ENCODE peak calls at places on chromosomes 2 and 18, in five cellular contexts. Z, F, C, M and Q are unnamed samples.

GRCh38 chr18:57440331-57441101 is 5.3 kb downstream of the ONECUT2 start:
- DNase-seq in Z (no peak), F (no peak), C (no peak), M (no peak), Q (no peak)

GRCh38 chr2:191384829-191385228 is 139.6 kb downstream of the MYO1B start:
- DNase-seq in Z (no peak), F (no peak), C (no peak), M (no peak), Q (no peak)

GRCh38 chr2:168738057-168738456 is 64.4 kb upstream of the NOSTRIN start:
- DNase-seq in Z (peak; percentile 62), F (no peak), C (no peak), M (no peak), Q (no peak)

GRCh38 chr2:43073373-43073772 is 153.0 kb downstream of the ZFP36L2 start:
- DNase-seq in Z (peak; percentile 80), F (peak; percentile 62), C (no peak), M (no peak), Q (peak; percentile 95)

GRCh38 chr2:45014016-45014702 is 4.9 kb upstream of the SIX2 start:
- DNase-seq in Z (peak; percentile 82), F (peak; percentile 71), C (no peak), M (no peak), Q (no peak)

GRCh38 chr18:49161627-49162026 is 210.9 kb upstream of the SMAD7 start:
- DNase-seq in Z (peak; percentile 51), F (peak; percentile 4), C (no peak), M (no peak), Q (no peak)

GRCh38 chr2:202056611-202057010 is 16.4 kb upstream of the KIAA2012 start:
- DNase-seq in Z (peak; percentile 24), F (no peak), C (peak; percentile 67), M (no peak), Q (peak; percentile 57)

GRCh38 chr18:75344161-75344560 is 83.3 kb downstream of the SMIM21 start:
- DNase-seq in Z (no peak), F (no peak), C (no peak), M (no peak), Q (no peak)

GRCh38 chr2:85018049-85018447 is 47.1 kb downstream of the KCMF1 start:
- DNase-seq in Z (peak; percentile 26), F (no peak), C (no peak), M (no peak), Q (no peak)

GRCh38 chr2:122032264-122032645 is 276.8 kb downstream of the TSN start:
- DNase-seq in Z (no peak), F (no peak), C (no peak), M (no peak), Q (no peak)

GRCh38 chr2:122034797-122035196 is 279.3 kb downstream of the TSN start:
- DNase-seq in Z (no peak), F (no peak), C (no peak), M (no peak), Q (no peak)

GRCh38 chr2:122031544-122032263 is 276.3 kb downstream of the TSN start:
- DNase-seq in Z (peak; percentile 21), F (no peak), C (peak; percentile 77), M (no peak), Q (no peak)

GRCh38 chr2:122029945-122030344 is 274.5 kb downstream of the TSN start:
- DNase-seq in Z (no peak), F (no peak), C (no peak), M (no peak), Q (no peak)

DNA sequence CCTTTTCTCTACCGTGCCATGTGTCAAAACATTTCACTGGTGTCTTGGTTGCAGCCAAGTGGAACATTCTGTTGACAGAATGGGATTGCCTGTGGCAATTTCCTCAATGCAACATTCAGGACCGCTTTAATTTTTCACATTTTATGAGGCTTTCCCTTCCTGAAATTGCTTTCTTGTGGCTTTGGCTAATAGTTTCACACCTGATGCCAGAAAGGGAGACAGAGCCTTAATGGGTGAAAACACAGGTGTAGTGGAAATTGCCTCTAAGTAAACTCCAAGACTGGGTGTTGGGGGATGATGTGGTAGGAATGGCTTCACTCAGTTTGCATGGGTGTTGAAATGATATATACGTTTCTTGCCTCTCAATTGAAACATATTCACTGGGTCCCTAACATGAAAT is 278.3 kb downstream of the TSN start:
- DNase-seq in Z (no peak), F (no peak), C (no peak), M (no peak), Q (no peak)
- H2AFZ ChIP-seq in Z (no peak overlapping the region), F (no peak overlapping the region), C (no peak overlapping the region), M (no peak overlapping the region), Q (no peak overlapping the region)

DNA sequence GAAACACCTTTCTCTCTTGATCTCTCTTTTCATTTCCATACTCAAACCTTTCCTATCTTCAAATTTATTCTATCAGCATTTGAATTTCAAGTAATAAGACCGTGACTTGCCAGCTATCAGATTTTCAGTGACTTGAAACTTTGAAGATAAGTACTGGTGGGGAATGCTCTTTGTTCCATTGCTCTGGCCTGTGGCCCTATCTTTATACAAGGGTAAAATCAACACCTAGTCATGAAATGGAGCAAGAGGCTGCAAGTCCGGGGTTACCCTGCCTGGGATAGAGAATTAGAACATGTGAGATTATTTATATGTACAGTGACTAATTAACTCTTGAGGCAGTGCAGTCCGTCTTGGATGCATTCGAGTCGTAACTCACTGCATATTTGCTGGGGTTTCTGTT is 105.9 kb upstream of the LYPD6 start:
- DNase-seq in Z (no peak), F (no peak), C (no peak), M (no peak), Q (no peak)
- H3K9me2 ChIP-seq in Z (no peaks in the 10 kb centered on the region), F (no peaks in the 10 kb centered on the region), C (no peaks in the 10 kb centered on the region), M (no peaks in the 10 kb centered on the region), Q (no peaks in the 10 kb centered on the region)

GRCh38 chr18:73218293-73218692 is 350.5 kb upstream of the NETO1 start:
- DNase-seq in Z (no peak), F (no peak), C (no peak), M (no peak), Q (no peak)
- H3K9me3 ChIP-seq in Z (no peaks in the 10 kb centered on the region), F (no peaks in the 10 kb centered on the region), C (peaks cover 65% of the 10 kb centered on the region), M (peaks cover 16% of the 10 kb centered on the region), Q (peaks cover 12% of the 10 kb centered on the region)

GRCh38 chr2:28952806-28953190 is 28.3 kb upstream of the TOGARAM2 start:
- DNase-seq in Z (no peak), F (peak; percentile 16), C (no peak), M (no peak), Q (no peak)
- H2AFZ ChIP-seq in Z (no peak overlapping the region), F (no peak overlapping the region), C (no peak overlapping the region), M (no peak overlapping the region), Q (no peak overlapping the region)

GRCh38 chr2:7992612-7993596 is 689.0 kb upstream of the ID2 start:
- DNase-seq in Z (peak; percentile 54), F (no peak), C (no peak), M (no peak), Q (peak; percentile 18)

GRCh38 chr2:7988440-7988839 is 693.4 kb upstream of the ID2 start:
- DNase-seq in Z (no peak), F (no peak), C (no peak), M (no peak), Q (peak; percentile 32)

GRCh38 chr2:7986431-7986830 is 695.4 kb upstream of the ID2 start:
- DNase-seq in Z (no peak), F (no peak), C (no peak), M (no peak), Q (no peak)

GRCh38 chr2:7987992-7988391 is 693.9 kb upstream of the ID2 start:
- DNase-seq in Z (no peak), F (no peak), C (no peak), M (no peak), Q (no peak)

DNA sequence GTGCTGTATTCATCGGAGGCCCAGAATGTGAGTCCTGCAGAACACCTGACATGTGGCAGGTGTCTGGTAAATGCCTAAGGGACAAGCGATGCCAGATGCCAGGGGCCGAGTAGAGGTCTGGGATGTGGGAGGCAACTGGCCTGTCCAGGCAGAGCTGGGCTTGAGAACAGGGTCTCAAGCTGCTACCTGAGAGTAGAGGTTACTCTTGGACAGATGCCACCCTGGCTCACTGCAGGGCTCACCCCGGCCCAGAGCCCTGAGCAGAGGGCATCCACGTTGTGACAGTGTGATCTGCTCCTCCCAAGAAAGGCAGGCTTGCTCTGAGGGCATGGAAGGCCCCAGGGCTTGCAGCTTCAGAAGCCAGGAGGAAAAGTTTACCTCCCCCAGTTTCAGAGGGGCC is 692.0 kb upstream of the ID2 start:
- DNase-seq in Z (no peak), F (no peak), C (no peak), M (no peak), Q (no peak)
- H3K9me2 ChIP-seq in Z (no peaks in the 10 kb centered on the region), F (no peaks in the 10 kb centered on the region), C (no peaks in the 10 kb centered on the region), M (no peaks in the 10 kb centered on the region), Q (no peaks in the 10 kb centered on the region)

DNA sequence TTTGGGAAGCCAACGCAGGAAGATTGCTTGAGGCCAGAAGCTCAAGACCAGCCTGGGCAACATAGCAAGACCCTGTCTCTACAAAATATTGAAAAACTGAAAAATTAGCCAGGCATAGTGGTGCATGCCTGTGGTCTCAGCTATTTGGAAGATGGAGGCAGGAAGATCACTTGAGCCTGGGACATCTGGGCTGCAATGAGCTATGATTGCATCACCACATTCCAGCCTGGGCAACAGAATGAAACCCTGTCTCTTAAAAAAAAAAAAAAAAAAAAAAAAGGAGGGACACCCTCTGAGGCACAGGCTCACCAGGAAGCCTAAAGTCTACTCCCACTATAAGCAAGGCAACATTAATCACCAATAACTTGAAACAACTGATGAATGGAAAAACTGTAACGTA is 151.1 kb downstream of the CCDC148 start:
- DNase-seq in Z (no peak), F (no peak), C (no peak), M (no peak), Q (no peak)
- H3K9me3 ChIP-seq in Z (no peaks in the 10 kb centered on the region), F (no peaks in the 10 kb centered on the region), C (peaks cover 8% of the 10 kb centered on the region), M (no peaks in the 10 kb centered on the region), Q (no peaks in the 10 kb centered on the region)